ENCODE peak calls at places on chromosomes 1 and 21, in four cellular contexts. One of them, this sample, is unnamed.
A peak's percentile ranks its signal among the peaks of the same experiment; 100 is the strongest.

GRCh38 chr21:26819944-26820343 is 25.3 kb downstream of the ADAMTS1 start:
- DNase-seq in K562: no peak
- DNase-seq in GM12878: no peak
- DNase-seq in H1: no peak
- DNase-seq in this sample: no peak

GRCh38 chr1:179082308-179083030 is 599 bp downstream of the TOR3A start:
- DNase-seq in H1: peak; percentile 69
- DNase-seq in K562: peak; percentile 58
- DNase-seq in GM12878: no peak
- DNase-seq in this sample: peak; percentile 79

GRCh38 chr1:79859212-79859948 is 852.9 kb upstream of the ADGRL4 start:
- DNase-seq in GM12878: no peak
- DNase-seq in K562: no peak
- DNase-seq in H1: no peak
- DNase-seq in this sample: no peak

GRCh38 chr1:26218906-26219494 is 15.0 kb upstream of the CEP85 start:
- DNase-seq in GM12878: no peak
- DNase-seq in K562: no peak
- DNase-seq in H1: no peak
- DNase-seq in this sample: no peak

GRCh38 chr1:5901150-5901549 is 91.1 kb downstream of the NPHP4 start:
- DNase-seq in H1: no peak
- DNase-seq in GM12878: no peak
- DNase-seq in K562: no peak
- DNase-seq in this sample: no peak

GRCh38 chr1:195591917-195592672 is 1016.1 kb downstream of the KCNT2 start:
- DNase-seq in H1: no peak
- DNase-seq in GM12878: no peak
- DNase-seq in K562: no peak
- DNase-seq in this sample: no peak

GRCh38 chr1:208242186-208242585 is 2.0 kb downstream of the PLXNA2 start:
- DNase-seq in H1: no peak
- DNase-seq in GM12878: no peak
- DNase-seq in K562: peak; percentile 9
- DNase-seq in this sample: no peak

GRCh38 chr1:119549719-119550141 is 42.7 kb downstream of the HSD3B1 start:
- DNase-seq in K562: peak; percentile 81
- DNase-seq in H1: peak; percentile 75
- DNase-seq in GM12878: no peak
- DNase-seq in this sample: peak; percentile 30

GRCh38 chr1:79679916-79680315 is 673.4 kb upstream of the ADGRL4 start:
- DNase-seq in H1: no peak
- DNase-seq in K562: no peak
- DNase-seq in GM12878: no peak
- DNase-seq in this sample: no peak

GRCh38 chr1:245804696-245805095 is 649.9 kb downstream of the KIF26B start:
- DNase-seq in K562: no peak
- DNase-seq in H1: peak; percentile 20
- DNase-seq in GM12878: no peak
- DNase-seq in this sample: no peak

GRCh38 chr1:200442537-200443169 is 32.8 kb upstream of the ZNF281 start:
- DNase-seq in GM12878: no peak
- DNase-seq in K562: no peak
- DNase-seq in H1: no peak
- DNase-seq in this sample: no peak

GRCh38 chr1:182163821-182164223 is 102.3 kb upstream of the ZNF648 start:
- DNase-seq in K562: no peak
- DNase-seq in H1: no peak
- DNase-seq in GM12878: no peak
- DNase-seq in this sample: no peak

GRCh38 chr1:47432071-47433036 is 5.5 kb upstream of the FOXD2 start:
- DNase-seq in K562: peak; percentile 86
- DNase-seq in GM12878: peak; percentile 34
- DNase-seq in H1: peak; percentile 94
- DNase-seq in this sample: peak; percentile 82

GRCh38 chr1:207397525-207397926 is 56.6 kb upstream of the CR2 start:
- DNase-seq in GM12878: no peak
- DNase-seq in K562: no peak
- DNase-seq in H1: no peak
- DNase-seq in this sample: no peak

GRCh38 chr21:20856926-20857325 is 141.3 kb upstream of the NCAM2 start:
- DNase-seq in GM12878: no peak
- DNase-seq in K562: peak; percentile 57
- DNase-seq in H1: no peak
- DNase-seq in this sample: no peak

GRCh38 chr1:170885551-170885950 is 49.8 kb upstream of the MROH9 start:
- DNase-seq in GM12878: no peak
- DNase-seq in H1: no peak
- DNase-seq in K562: no peak
- DNase-seq in this sample: no peak

GRCh38 chr1:209657140-209657879 is 5.1 kb upstream of the LAMB3 start:
- DNase-seq in H1: no peak
- DNase-seq in K562: peak; percentile 40
- DNase-seq in GM12878: no peak
- DNase-seq in this sample: no peak

GRCh38 chr1:222909586-222909985 is 94.7 kb downstream of the DISP1 start:
- DNase-seq in K562: no peak
- DNase-seq in H1: no peak
- DNase-seq in GM12878: no peak
- DNase-seq in this sample: no peak

GRCh38 chr1:146046664-146047063 is 25.1 kb upstream of the HJV start:
- DNase-seq in H1: no peak
- DNase-seq in GM12878: no peak
- DNase-seq in K562: no peak
- DNase-seq in this sample: no peak

GRCh38 chr1:30264672-30265025 is 458.7 kb downstream of the MATN1 start:
- DNase-seq in H1: no peak
- DNase-seq in K562: no peak
- DNase-seq in GM12878: no peak
- DNase-seq in this sample: no peak

GRCh38 chr1:41465741-41466140 is 18.7 kb downstream of the EDN2 start:
- DNase-seq in GM12878: no peak
- DNase-seq in H1: no peak
- DNase-seq in K562: no peak
- DNase-seq in this sample: no peak

GRCh38 chr1:230206976-230207375 is 139.9 kb downstream of the GALNT2 start:
- DNase-seq in GM12878: no peak
- DNase-seq in K562: no peak
- DNase-seq in H1: no peak
- DNase-seq in this sample: no peak

GRCh38 chr21:17802568-17802967 is 16.6 kb downstream of the C21orf91 start:
- DNase-seq in H1: no peak
- DNase-seq in GM12878: no peak
- DNase-seq in K562: no peak
- DNase-seq in this sample: no peak

GRCh38 chr1:107626075-107626796 is 338.7 kb downstream of the VAV3 start:
- DNase-seq in H1: no peak
- DNase-seq in K562: no peak
- DNase-seq in GM12878: peak; percentile 8
- DNase-seq in this sample: peak; percentile 11

GRCh38 chr1:32470991-32471694 is 6.3 kb downstream of the ZBTB8B start:
- DNase-seq in H1: peak; percentile 49
- DNase-seq in GM12878: no peak
- DNase-seq in K562: peak; percentile 74
- DNase-seq in this sample: no peak
- TF ChIP-seq NRF1 in H1: no peak
- TF ChIP-seq NRF1 in GM12878: no peak
- TF ChIP-seq NRF1 in K562: no peak
- TF ChIP-seq NRF1 in this sample: no peak

DNA sequence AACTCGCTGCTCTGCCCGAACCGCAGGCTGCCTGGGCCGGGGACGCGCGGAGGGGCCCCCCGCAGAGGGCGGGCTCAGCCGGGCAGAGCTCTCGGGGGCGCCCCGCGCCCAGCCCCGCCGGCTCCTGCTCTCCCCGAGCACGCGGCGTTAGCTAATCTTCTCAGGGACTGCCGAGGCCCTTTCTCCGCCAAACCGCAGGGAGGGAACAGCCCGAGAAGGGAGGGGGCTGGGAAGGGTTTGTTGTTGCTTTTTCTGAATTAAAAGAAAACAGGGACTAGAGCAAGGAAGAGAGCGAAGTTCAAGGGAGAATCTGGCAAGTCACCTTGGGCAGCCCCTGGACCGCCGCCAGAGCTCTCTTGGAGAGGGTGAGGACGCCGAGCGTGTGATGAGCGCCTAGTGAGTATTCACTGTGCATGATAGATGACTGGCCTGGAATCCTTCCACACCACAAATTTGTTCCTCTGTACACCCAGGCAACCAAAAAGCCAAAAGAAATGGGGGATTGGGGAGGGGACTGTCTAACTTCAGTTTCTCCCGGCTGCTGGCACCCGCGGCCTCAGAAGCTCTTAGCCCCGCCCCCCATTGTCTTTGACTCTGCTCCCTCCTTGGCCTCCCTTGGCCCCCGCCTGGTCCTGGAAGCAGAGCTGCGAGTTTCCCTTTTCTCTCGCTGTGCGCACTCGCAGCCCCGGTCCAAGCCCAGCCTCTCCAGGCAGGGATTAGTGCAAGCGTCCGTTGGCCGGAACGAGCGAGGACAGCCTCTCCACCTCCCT is 19.7 kb upstream of the LMX1A start:
- DNase-seq in K562: peak; percentile 35
- DNase-seq in H1: peak; percentile 87
- DNase-seq in GM12878: no peak
- DNase-seq in this sample: no peak
- TF ChIP-seq NRF1 in K562: peak; percentile 43
- TF ChIP-seq NRF1 in H1: no peak
- TF ChIP-seq NRF1 in GM12878: no peak
- TF ChIP-seq NRF1 in this sample: no peak

GRCh38 chr1:10537082-10537766 is 62.5 kb downstream of the PEX14 start:
- DNase-seq in GM12878: no peak
- DNase-seq in H1: no peak
- DNase-seq in K562: no peak
- DNase-seq in this sample: peak; percentile 53

GRCh38 chr1:10541286-10541685 is 66.5 kb downstream of the PEX14 start:
- DNase-seq in GM12878: no peak
- DNase-seq in H1: peak; percentile 77
- DNase-seq in K562: no peak
- DNase-seq in this sample: no peak

GRCh38 chr1:10540277-10541005 is 65.7 kb downstream of the PEX14 start:
- DNase-seq in H1: no peak
- DNase-seq in GM12878: no peak
- DNase-seq in K562: no peak
- DNase-seq in this sample: peak; percentile 54

GRCh38 chr1:10538608-10539355 is 64.0 kb downstream of the PEX14 start:
- DNase-seq in K562: no peak
- DNase-seq in H1: no peak
- DNase-seq in GM12878: no peak
- DNase-seq in this sample: no peak

DNA sequence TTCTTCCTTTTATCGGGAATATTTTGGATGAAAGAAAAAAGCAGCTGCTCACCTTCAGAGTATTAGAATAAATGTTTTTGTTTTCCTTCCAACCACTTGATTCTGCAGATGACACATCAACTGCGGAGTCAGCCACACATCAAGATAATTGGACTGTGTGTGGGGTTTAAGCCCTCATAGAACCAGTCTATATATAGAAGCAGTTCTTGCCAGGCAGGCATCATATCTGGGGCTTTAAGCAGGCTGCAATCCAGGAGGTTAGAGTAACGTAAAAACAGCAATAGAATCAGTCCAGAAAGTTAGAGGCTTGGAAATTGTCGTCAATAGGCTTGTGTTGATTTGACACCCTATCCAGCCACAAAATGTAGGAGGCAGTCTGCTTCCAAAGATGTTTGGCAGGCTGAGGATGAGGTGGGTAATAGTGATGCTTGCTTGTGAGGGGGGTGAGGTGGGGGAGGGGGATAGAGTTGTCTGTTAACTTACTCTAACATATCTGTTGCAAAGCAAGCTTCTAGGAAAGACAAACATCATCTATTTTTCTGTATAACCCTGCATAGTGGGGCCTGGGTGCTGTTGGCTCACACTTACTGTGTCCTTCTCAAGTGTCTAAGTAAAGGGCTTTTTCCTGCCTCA is 64.8 kb downstream of the PEX14 start:
- DNase-seq in K562: peak; percentile 30
- DNase-seq in H1: no peak
- DNase-seq in GM12878: no peak
- DNase-seq in this sample: no peak
- TF ChIP-seq NRF1 in K562: no peak
- TF ChIP-seq NRF1 in H1: no peak
- TF ChIP-seq NRF1 in GM12878: no peak
- TF ChIP-seq NRF1 in this sample: no peak

GRCh38 chr1:204623894-204624361 is 61.6 kb downstream of the LRRN2 start:
- DNase-seq in GM12878: no peak
- DNase-seq in K562: peak; percentile 71
- DNase-seq in H1: no peak
- DNase-seq in this sample: peak; percentile 72

GRCh38 chr1:204621996-204622395 is 63.5 kb downstream of the LRRN2 start:
- DNase-seq in K562: no peak
- DNase-seq in H1: no peak
- DNase-seq in GM12878: no peak
- DNase-seq in this sample: no peak

GRCh38 chr1:204624631-204625216 is 60.8 kb downstream of the LRRN2 start:
- DNase-seq in GM12878: no peak
- DNase-seq in H1: no peak
- DNase-seq in K562: peak; percentile 81
- DNase-seq in this sample: peak; percentile 44

GRCh38 chr1:204621391-204621790 is 64.1 kb downstream of the LRRN2 start:
- DNase-seq in K562: no peak
- DNase-seq in GM12878: no peak
- DNase-seq in H1: no peak
- DNase-seq in this sample: no peak

GRCh38 chr1:204623365-204623893 is 62.1 kb downstream of the LRRN2 start:
- DNase-seq in GM12878: no peak
- DNase-seq in H1: no peak
- DNase-seq in K562: peak; percentile 94
- DNase-seq in this sample: peak; percentile 40
- TF ChIP-seq NRF1 in GM12878: no peak
- TF ChIP-seq NRF1 in H1: no peak
- TF ChIP-seq NRF1 in K562: no peak
- TF ChIP-seq NRF1 in this sample: no peak

GRCh38 chr1:150551784-150552691 is 2.8 kb downstream of the ADAMTSL4 start:
- DNase-seq in H1: no peak
- DNase-seq in GM12878: no peak
- DNase-seq in K562: peak; percentile 93
- DNase-seq in this sample: no peak
- TF ChIP-seq NRF1 in H1: no peak
- TF ChIP-seq NRF1 in GM12878: no peak
- TF ChIP-seq NRF1 in K562: peak; percentile 18
- TF ChIP-seq NRF1 in this sample: no peak

GRCh38 chr1:202144510-202145324 is at the start of gene ARL8A:
- DNase-seq in K562: peak; percentile 81
- DNase-seq in H1: peak; percentile 83
- DNase-seq in GM12878: no peak
- DNase-seq in this sample: peak; percentile 93
- TF ChIP-seq NRF1 in K562: peak; percentile 19
- TF ChIP-seq NRF1 in H1: no peak
- TF ChIP-seq NRF1 in GM12878: no peak
- TF ChIP-seq NRF1 in this sample: no peak

GRCh38 chr1:7300893-7301292 is 470.2 kb upstream of the VAMP3 start:
- DNase-seq in H1: no peak
- DNase-seq in K562: no peak
- DNase-seq in GM12878: no peak
- DNase-seq in this sample: no peak
- TF ChIP-seq NRF1 in H1: no peak
- TF ChIP-seq NRF1 in K562: no peak
- TF ChIP-seq NRF1 in GM12878: no peak
- TF ChIP-seq NRF1 in this sample: no peak

This sample was measured in SK-N-SH.